ENCODE peak calls at places on chromosomes 4 and X, in seven cellular contexts. One of them, this sample, is unnamed.

GRCh38 chr4:67762091-67762490 is 7.9 kb upstream of the GNRHR start:
- DNase-seq in upper lobe of right lung: no peak
- DNase-seq in OCI-LY7: no peak
- DNase-seq in foreskin fibroblast: peak
- DNase-seq in brain microvascular endothelial cell: peak
- DNase-seq in tibial artery: no peak
- DNase-seq in GM23338: no peak
- DNase-seq in this sample: no peak

GRCh38 chr4:153705743-153706468 is 21.8 kb downstream of the TLR2 start:
- DNase-seq in foreskin fibroblast: no peak
- DNase-seq in tibial artery: no peak
- DNase-seq in OCI-LY7: peak
- DNase-seq in upper lobe of right lung: no peak
- DNase-seq in brain microvascular endothelial cell: no peak
- DNase-seq in GM23338: no peak
- DNase-seq in this sample: no peak

GRCh38 chr4:104302731-104303130 is 192.0 kb downstream of the CXXC4 start:
- DNase-seq in GM23338: peak
- DNase-seq in OCI-LY7: no peak
- DNase-seq in foreskin fibroblast: no peak
- DNase-seq in upper lobe of right lung: no peak
- DNase-seq in brain microvascular endothelial cell: no peak
- DNase-seq in tibial artery: no peak
- DNase-seq in this sample: no peak

GRCh38 chr4:173242466-173243250 is 74.0 kb downstream of the GALNT7 start:
- DNase-seq in GM23338: no peak
- DNase-seq in OCI-LY7: no peak
- DNase-seq in brain microvascular endothelial cell: no peak
- DNase-seq in upper lobe of right lung: no peak
- DNase-seq in tibial artery: no peak
- DNase-seq in foreskin fibroblast: peak
- DNase-seq in this sample: peak

GRCh38 chrX:150084474-150085229 is 146.4 kb upstream of the EOLA2 start:
- DNase-seq in upper lobe of right lung: no peak
- DNase-seq in OCI-LY7: no peak
- DNase-seq in tibial artery: no peak
- DNase-seq in brain microvascular endothelial cell: peak
- DNase-seq in foreskin fibroblast: peak
- DNase-seq in GM23338: no peak
- DNase-seq in this sample: no peak

GRCh38 chr4:10074767-10075105 is 41.9 kb downstream of the WDR1 start:
- DNase-seq in brain microvascular endothelial cell: peak
- DNase-seq in GM23338: peak
- DNase-seq in foreskin fibroblast: peak
- DNase-seq in OCI-LY7: peak
- DNase-seq in upper lobe of right lung: no peak
- DNase-seq in tibial artery: peak
- DNase-seq in this sample: no peak

GRCh38 chr4:186727149-186727976 is 3.7 kb upstream of the FAT1 start:
- DNase-seq in foreskin fibroblast: peak
- DNase-seq in GM23338: peak
- DNase-seq in tibial artery: no peak
- DNase-seq in brain microvascular endothelial cell: peak
- DNase-seq in upper lobe of right lung: no peak
- DNase-seq in OCI-LY7: no peak
- DNase-seq in this sample: no peak

GRCh38 chrX:21840199-21840557 is 761 bp downstream of the MBTPS2 start:
- DNase-seq in tibial artery: no peak
- DNase-seq in foreskin fibroblast: peak
- DNase-seq in OCI-LY7: peak
- DNase-seq in GM23338: no peak
- DNase-seq in brain microvascular endothelial cell: no peak
- DNase-seq in upper lobe of right lung: no peak
- DNase-seq in this sample: no peak

GRCh38 chrX:100445593-100445992 is 35.5 kb upstream of the PCDH19 start:
- DNase-seq in tibial artery: no peak
- DNase-seq in upper lobe of right lung: no peak
- DNase-seq in OCI-LY7: no peak
- DNase-seq in GM23338: no peak
- DNase-seq in brain microvascular endothelial cell: no peak
- DNase-seq in foreskin fibroblast: no peak
- DNase-seq in this sample: no peak

GRCh38 chrX:78658851-78659744 is at the start of gene RTL3:
- DNase-seq in upper lobe of right lung: no peak
- DNase-seq in OCI-LY7: no peak
- DNase-seq in brain microvascular endothelial cell: peak
- DNase-seq in GM23338: no peak
- DNase-seq in tibial artery: no peak
- DNase-seq in foreskin fibroblast: peak
- DNase-seq in this sample: no peak

GRCh38 chrX:390459-390858 is 3.8 kb upstream of the PPP2R3B start:
- DNase-seq in upper lobe of right lung: no peak
- DNase-seq in tibial artery: no peak
- DNase-seq in brain microvascular endothelial cell: no peak
- DNase-seq in foreskin fibroblast: no peak
- DNase-seq in GM23338: no peak
- DNase-seq in OCI-LY7: no peak
- DNase-seq in this sample: no peak

GRCh38 chrX:386768-387575 is at the start of gene PPP2R3B:
- DNase-seq in foreskin fibroblast: peak
- DNase-seq in OCI-LY7: peak
- DNase-seq in GM23338: peak
- DNase-seq in brain microvascular endothelial cell: peak
- DNase-seq in tibial artery: peak
- DNase-seq in upper lobe of right lung: peak
- DNase-seq in this sample: peak

GRCh38 chrX:386239-386767 is 404 bp downstream of the PPP2R3B start:
- DNase-seq in GM23338: peak
- DNase-seq in tibial artery: no peak
- DNase-seq in foreskin fibroblast: no peak
- DNase-seq in OCI-LY7: peak
- DNase-seq in upper lobe of right lung: no peak
- DNase-seq in brain microvascular endothelial cell: no peak
- DNase-seq in this sample: no peak

GRCh38 chrX:389021-389441 is 2.3 kb upstream of the PPP2R3B start:
- DNase-seq in upper lobe of right lung: no peak
- DNase-seq in brain microvascular endothelial cell: no peak
- DNase-seq in OCI-LY7: no peak
- DNase-seq in tibial artery: no peak
- DNase-seq in GM23338: no peak
- DNase-seq in foreskin fibroblast: no peak
- DNase-seq in this sample: no peak

GRCh38 chrX:387729-388128 is 1.0 kb upstream of the PPP2R3B start:
- DNase-seq in tibial artery: no peak
- DNase-seq in GM23338: no peak
- DNase-seq in brain microvascular endothelial cell: no peak
- DNase-seq in OCI-LY7: no peak
- DNase-seq in upper lobe of right lung: no peak
- DNase-seq in foreskin fibroblast: no peak
- DNase-seq in this sample: no peak
- H3K4me3 ChIP-seq in tibial artery: peak
- H3K4me3 ChIP-seq in GM23338: peak
- H3K4me3 ChIP-seq in brain microvascular endothelial cell: peak
- H3K4me3 ChIP-seq in OCI-LY7: peak
- H3K4me3 ChIP-seq in upper lobe of right lung: peak
- H3K4me3 ChIP-seq in foreskin fibroblast: peak
- H3K4me3 ChIP-seq in this sample: peak

DNA sequence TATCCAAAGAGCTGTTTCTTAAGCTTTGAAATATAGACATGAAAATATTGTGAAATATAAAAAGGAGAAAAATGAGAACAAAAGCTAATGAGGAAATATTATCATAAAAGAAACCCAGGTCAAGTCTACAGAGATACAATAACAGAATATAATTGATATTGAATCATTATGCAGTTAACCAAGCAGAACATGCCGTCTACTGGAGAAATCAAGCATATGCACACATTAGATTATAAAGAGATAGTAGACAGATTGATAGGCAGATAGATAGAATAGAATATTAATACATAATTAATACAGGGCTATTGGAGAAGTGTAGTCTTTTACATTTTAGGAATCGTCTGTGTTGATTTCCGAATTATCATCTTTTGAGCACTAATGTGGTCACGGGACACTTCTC is 208.5 kb downstream of the EPHA5 start:
- DNase-seq in brain microvascular endothelial cell: no peak
- DNase-seq in OCI-LY7: no peak
- DNase-seq in tibial artery: no peak
- DNase-seq in GM23338: no peak
- DNase-seq in foreskin fibroblast: no peak
- DNase-seq in upper lobe of right lung: no peak
- DNase-seq in this sample: no peak
- TF ChIP-seq CTCF in brain microvascular endothelial cell: no peak
- TF ChIP-seq CTCF in OCI-LY7: no peak
- TF ChIP-seq CTCF in tibial artery: no peak
- TF ChIP-seq CTCF in GM23338: no peak
- TF ChIP-seq CTCF in foreskin fibroblast: no peak
- TF ChIP-seq CTCF in upper lobe of right lung: no peak
- TF ChIP-seq CTCF in this sample: no peak

GRCh38 chr4:166493828-166494432 is 620.9 kb downstream of the TLL1 start:
- DNase-seq in tibial artery: no peak
- DNase-seq in brain microvascular endothelial cell: no peak
- DNase-seq in OCI-LY7: no peak
- DNase-seq in upper lobe of right lung: no peak
- DNase-seq in GM23338: no peak
- DNase-seq in foreskin fibroblast: no peak
- DNase-seq in this sample: no peak

DNA sequence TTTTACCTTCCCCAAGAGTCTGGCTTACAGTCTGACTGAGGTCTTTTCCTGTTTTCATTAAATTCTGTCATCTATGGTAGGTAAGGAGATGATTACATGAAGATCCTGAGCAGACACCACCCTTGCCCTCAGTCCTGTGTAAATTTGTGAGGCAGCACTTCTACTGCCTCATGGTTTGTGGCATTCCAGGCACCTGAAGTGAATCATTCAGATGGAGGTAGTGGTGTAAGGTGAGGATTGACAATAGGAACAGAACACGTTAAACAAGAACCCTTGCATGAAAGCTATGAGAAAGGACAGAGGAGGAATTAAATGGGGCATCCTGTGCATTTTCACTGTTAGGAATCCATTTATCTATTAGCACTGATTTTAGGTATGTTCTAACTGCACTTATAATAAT is 618.6 kb downstream of the TLL1 start:
- DNase-seq in GM23338: no peak
- DNase-seq in foreskin fibroblast: no peak
- DNase-seq in tibial artery: no peak
- DNase-seq in OCI-LY7: no peak
- DNase-seq in brain microvascular endothelial cell: no peak
- DNase-seq in upper lobe of right lung: no peak
- DNase-seq in this sample: no peak
- H3K4me3 ChIP-seq in GM23338: no peak
- H3K4me3 ChIP-seq in foreskin fibroblast: no peak
- H3K4me3 ChIP-seq in tibial artery: no peak
- H3K4me3 ChIP-seq in OCI-LY7: no peak
- H3K4me3 ChIP-seq in brain microvascular endothelial cell: no peak
- H3K4me3 ChIP-seq in upper lobe of right lung: no peak
- H3K4me3 ChIP-seq in this sample: no peak

GRCh38 chrX:69429339-69430014 is 74.6 kb upstream of the NALF2 start:
- DNase-seq in tibial artery: no peak
- DNase-seq in upper lobe of right lung: no peak
- DNase-seq in brain microvascular endothelial cell: no peak
- DNase-seq in foreskin fibroblast: no peak
- DNase-seq in OCI-LY7: no peak
- DNase-seq in GM23338: no peak
- DNase-seq in this sample: no peak

GRCh38 chrX:69424910-69425309 is 79.2 kb upstream of the NALF2 start:
- DNase-seq in upper lobe of right lung: no peak
- DNase-seq in brain microvascular endothelial cell: no peak
- DNase-seq in GM23338: no peak
- DNase-seq in tibial artery: no peak
- DNase-seq in foreskin fibroblast: no peak
- DNase-seq in OCI-LY7: no peak
- DNase-seq in this sample: no peak

GRCh38 chrX:69428216-69428615 is 75.9 kb upstream of the NALF2 start:
- DNase-seq in tibial artery: no peak
- DNase-seq in GM23338: no peak
- DNase-seq in brain microvascular endothelial cell: no peak
- DNase-seq in upper lobe of right lung: no peak
- DNase-seq in foreskin fibroblast: no peak
- DNase-seq in OCI-LY7: no peak
- DNase-seq in this sample: no peak

DNA sequence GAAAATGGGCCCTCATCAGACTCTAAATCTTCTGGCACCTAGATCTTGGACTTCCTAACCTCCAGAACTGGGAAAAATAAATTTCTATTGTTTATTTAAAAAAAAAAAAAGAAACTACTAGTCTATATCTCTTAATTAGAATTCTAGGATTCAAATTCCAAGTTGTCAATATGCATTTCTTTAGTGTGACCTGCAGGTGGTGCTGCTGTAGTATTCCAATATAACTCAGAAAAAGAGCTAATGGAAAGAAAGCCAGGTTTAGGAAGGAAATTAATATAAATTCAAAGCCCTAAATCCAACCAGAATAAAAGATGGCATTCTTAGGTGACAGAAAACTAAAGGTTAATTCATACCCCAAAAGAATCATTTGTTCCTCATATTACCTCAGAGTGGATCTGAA is 80.0 kb upstream of the NALF2 start:
- DNase-seq in tibial artery: no peak
- DNase-seq in upper lobe of right lung: no peak
- DNase-seq in GM23338: peak
- DNase-seq in brain microvascular endothelial cell: no peak
- DNase-seq in OCI-LY7: peak
- DNase-seq in foreskin fibroblast: peak
- DNase-seq in this sample: no peak
- TF ChIP-seq CTCF in tibial artery: no peak
- TF ChIP-seq CTCF in upper lobe of right lung: peak
- TF ChIP-seq CTCF in GM23338: peak
- TF ChIP-seq CTCF in brain microvascular endothelial cell: peak
- TF ChIP-seq CTCF in OCI-LY7: peak
- TF ChIP-seq CTCF in foreskin fibroblast: peak
- TF ChIP-seq CTCF in this sample: peak

DNA sequence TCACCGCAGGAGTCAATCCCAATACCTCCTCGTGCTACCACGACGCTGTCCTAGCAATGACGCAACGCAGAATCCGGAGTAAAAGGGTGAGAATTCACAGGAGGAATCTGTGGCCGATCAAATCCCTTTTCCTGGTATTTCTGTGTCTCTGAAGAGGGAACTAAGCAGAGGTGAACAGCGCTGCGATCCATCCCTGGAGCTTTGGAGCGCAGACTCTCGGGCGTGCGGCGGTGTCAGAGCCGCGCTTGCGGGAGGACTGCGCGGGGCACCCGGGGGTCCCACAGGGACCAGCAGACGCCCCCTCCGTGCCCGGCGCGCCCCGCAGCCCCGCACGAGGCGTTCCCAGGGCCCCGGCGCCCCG is 17.2 kb upstream of the ZNF718 start:
- DNase-seq in foreskin fibroblast: no peak
- DNase-seq in GM23338: peak
- DNase-seq in upper lobe of right lung: no peak
- DNase-seq in OCI-LY7: no peak
- DNase-seq in brain microvascular endothelial cell: no peak
- DNase-seq in tibial artery: no peak
- DNase-seq in this sample: no peak
- H3K4me3 ChIP-seq in foreskin fibroblast: no peak
- H3K4me3 ChIP-seq in GM23338: peak
- H3K4me3 ChIP-seq in upper lobe of right lung: no peak
- H3K4me3 ChIP-seq in OCI-LY7: no peak
- H3K4me3 ChIP-seq in brain microvascular endothelial cell: no peak
- H3K4me3 ChIP-seq in tibial artery: peak
- H3K4me3 ChIP-seq in this sample: no peak

This sample was measured in epithelial cell of proximal tubule.